ENCODE peak calls at places on chromosome 10, in ten cellular contexts. X, C, E, I, P, L, F, U, O and W are unnamed samples.

GRCh38 chr10:36476399-36476798 is 649.0 kb upstream of the ANKRD30A start:
- DNase-seq in X (no peak), C (no peak), E (no peak), I (no peak), P (no peak), L (no peak), F (no peak), U (no peak), O (no peak), W (no peak)

GRCh38 chr10:132937861-132938260 is 4.5 kb downstream of the CFAP46 start:
- DNase-seq in X (no peak), C (no peak), E (no peak), I (no peak), P (no peak), L (no peak), F (no peak), U (no peak), O (no peak), W (no peak)

GRCh38 chr10:58439632-58440364 is 54.6 kb downstream of the TFAM start:
- DNase-seq in X (no peak), C (no peak), E (no peak), I (peak; percentile 5), P (no peak), L (no peak), F (peak; percentile 13), U (no peak), O (no peak), W (no peak)

GRCh38 chr10:120328647-120329046 is 128.4 kb upstream of the PLPP4 start:
- DNase-seq in X (no peak), C (no peak), E (no peak), I (no peak), P (peak; percentile 31), L (no peak), F (no peak), U (no peak), O (peak; percentile 19), W (no peak)

GRCh38 chr10:118694848-118695247 is 59.9 kb downstream of the CACUL1 start:
- DNase-seq in X (no peak), C (no peak), E (peak; percentile 22), I (no peak), P (peak; percentile 61), L (no peak), F (no peak), U (no peak), O (no peak), W (peak; percentile 24)

GRCh38 chr10:42879380-42880254 is 97.0 kb downstream of the BMS1 start:
- DNase-seq in X (no peak), C (no peak), E (no peak), I (no peak), P (no peak), L (no peak), F (no peak), U (no peak), O (no peak), W (no peak)

GRCh38 chr10:588246-589165 is 101.0 kb downstream of the DIP2C start:
- DNase-seq in X (no peak), C (peak; percentile 43), E (no peak), I (no peak), P (peak; percentile 53), L (no peak), F (no peak), U (no peak), O (peak; percentile 18), W (no peak)

GRCh38 chr10:124005091-124005490 is 88.3 kb downstream of the CHST15 start:
- DNase-seq in X (no peak), C (no peak), E (no peak), I (no peak), P (no peak), L (no peak), F (no peak), U (no peak), O (no peak), W (no peak)

GRCh38 chr10:8873310-8873709 is 818.8 kb downstream of the GATA3 start:
- DNase-seq in X (no peak), C (peak; percentile 5), E (no peak), I (peak; percentile 52), P (no peak), L (no peak), F (no peak), U (no peak), O (peak; percentile 5), W (no peak)

GRCh38 chr10:22453948-22454347 is 108.7 kb downstream of the SPAG6 start:
- DNase-seq in X (no peak), C (no peak), E (no peak), I (peak; percentile 13), P (no peak), L (no peak), F (no peak), U (peak; percentile 16), O (peak; percentile 60), W (no peak)

GRCh38 chr10:111161109-111161874 is 84.5 kb downstream of the ADRA2A start:
- DNase-seq in X (no peak), C (no peak), E (no peak), I (no peak), P (no peak), L (no peak), F (no peak), U (no peak), O (no peak), W (no peak)

GRCh38 chr10:36759111-36759805 is 366.1 kb upstream of the ANKRD30A start:
- DNase-seq in X (no peak), C (peak; percentile 17), E (peak; percentile 56), I (peak; percentile 73), P (peak; percentile 94), L (no peak), F (no peak), U (no peak), O (peak; percentile 89), W (peak; percentile 87)

GRCh38 chr10:5297466-5297865 is 67.3 kb upstream of the UCN3 start:
- DNase-seq in X (no peak), C (no peak), E (no peak), I (no peak), P (peak; percentile 60), L (no peak), F (peak; percentile 77), U (no peak), O (no peak), W (peak; percentile 34)

GRCh38 chr10:23826399-23826798 is 382.5 kb upstream of the KIAA1217 start:
- DNase-seq in X (peak; percentile 27), C (peak; percentile 16), E (no peak), I (peak; percentile 9), P (peak; percentile 0), L (no peak), F (peak; percentile 41), U (no peak), O (peak; percentile 21), W (peak; percentile 18)

GRCh38 chr10:130105724-130106123 is 4.9 kb downstream of the C10orf143 start:
- DNase-seq in X (peak; percentile 60), C (no peak), E (no peak), I (no peak), P (no peak), L (no peak), F (no peak), U (no peak), O (no peak), W (no peak)

GRCh38 chr10:17088118-17088806 is 41.3 kb downstream of the CUBN start:
- DNase-seq in X (no peak), C (no peak), E (no peak), I (peak; percentile 78), P (peak; percentile 76), L (no peak), F (no peak), U (no peak), O (peak; percentile 43), W (peak; percentile 34)

GRCh38 chr10:132891313-132891712 is 51.1 kb downstream of the CFAP46 start:
- DNase-seq in X (no peak), C (no peak), E (no peak), I (no peak), P (no peak), L (no peak), F (no peak), U (no peak), O (no peak), W (no peak)

GRCh38 chr10:61760943-61761824 is 98.5 kb downstream of the CABCOCO1 start:
- DNase-seq in X (no peak), C (peak; percentile 50), E (no peak), I (peak; percentile 77), P (peak; percentile 74), L (no peak), F (no peak), U (peak; percentile 12), O (peak; percentile 79), W (peak; percentile 49)

GRCh38 chr10:78524941-78525340 is 491.3 kb downstream of the RPS24 start:
- DNase-seq in X (no peak), C (no peak), E (no peak), I (no peak), P (no peak), L (no peak), F (no peak), U (peak; percentile 76), O (no peak), W (no peak)

GRCh38 chr10:108095932-108096925 is 931.7 kb upstream of the SORCS1 start:
- DNase-seq in X (no peak), C (no peak), E (no peak), I (no peak), P (no peak), L (no peak), F (no peak), U (no peak), O (peak; percentile 2), W (no peak)

GRCh38 chr10:18607979-18608378 is 43.4 kb downstream of the NSUN6 start:
- DNase-seq in X (no peak), C (no peak), E (no peak), I (peak; percentile 36), P (no peak), L (no peak), F (no peak), U (no peak), O (no peak), W (no peak)

GRCh38 chr10:1939016-1939415 is 201.7 kb upstream of the ADARB2 start:
- DNase-seq in X (no peak), C (no peak), E (no peak), I (no peak), P (no peak), L (no peak), F (no peak), U (no peak), O (no peak), W (no peak)

GRCh38 chr10:19412531-19412930 is 363.9 kb downstream of the MALRD1 start:
- DNase-seq in X (peak; percentile 37), C (no peak), E (no peak), I (peak; percentile 32), P (peak; percentile 11), L (no peak), F (peak; percentile 10), U (peak; percentile 20), O (peak; percentile 29), W (peak; percentile 5)

GRCh38 chr10:53606951-53607350 is 834.4 kb upstream of the MBL2 start:
- DNase-seq in X (no peak), C (no peak), E (no peak), I (peak; percentile 42), P (no peak), L (no peak), F (no peak), U (no peak), O (no peak), W (no peak)

GRCh38 chr10:60123668-60124067 is 217.3 kb upstream of the CCDC6 start:
- DNase-seq in X (no peak), C (no peak), E (no peak), I (no peak), P (no peak), L (no peak), F (no peak), U (no peak), O (no peak), W (no peak)